ENCODE peak calls at places on chromosomes 12 and 14, in six cellular contexts. D is A549, A is GM12878, U is K562, R is endothelial cell of umbilical vein, K is HepG2. B is an unnamed sample.

GRCh38 chr14:22039938-22040780 is 366.5 kb upstream of the OR4E1 start:
- DNase-seq in U (no peak), D (peak; percentile 6), R (peak; percentile 32), K (peak; percentile 26), A (no peak), B (peak; percentile 23)

GRCh38 chr14:105897725-105898113 is 371.3 kb downstream of the TMEM121 start:
- DNase-seq in U (peak; percentile 0), A (no peak), K (no peak), D (no peak), R (no peak), B (no peak)

GRCh38 chr14:101595349-101595748 is 34.1 kb downstream of the DIO3 start:
- DNase-seq in U (no peak), K (no peak), A (no peak), R (no peak), D (no peak), B (no peak)

GRCh38 chr12:66688836-66689439 is 10.1 kb upstream of the GRIP1 start:
- DNase-seq in K (peak; percentile 65), D (peak; percentile 35), A (no peak), R (peak; percentile 20), U (no peak), B (peak; percentile 52)

GRCh38 chr14:23910081-23910875 is 43.3 kb upstream of the DHRS4 start:
- DNase-seq in R (peak; percentile 58), D (peak; percentile 69), A (no peak), K (peak; percentile 81), U (peak; percentile 61), B (peak; percentile 53)

GRCh38 chr14:91374897-91375747 is 42.5 kb downstream of the CCDC88C start:
- DNase-seq in D (no peak), R (no peak), U (no peak), A (no peak), K (no peak), B (no peak)

GRCh38 chr12:95418142-95418541 is 55.8 kb upstream of the METAP2 start:
- DNase-seq in A (no peak), K (no peak), U (no peak), D (no peak), R (no peak), B (no peak)

GRCh38 chr14:67241416-67242362 is at the start of gene PALS1:
- DNase-seq in U (peak; percentile 75), K (peak; percentile 62), D (peak; percentile 33), R (peak; percentile 85), A (peak; percentile 19), B (no peak)

GRCh38 chr14:78319826-78320635 is 149.9 kb downstream of the NRXN3 start:
- DNase-seq in A (no peak), K (no peak), D (no peak), R (no peak), U (peak; percentile 24), B (no peak)

GRCh38 chr12:63918788-63919300 is 74.3 kb downstream of the SRGAP1 start:
- DNase-seq in U (no peak), A (no peak), D (peak; percentile 71), R (peak; percentile 81), K (peak; percentile 88), B (no peak)

GRCh38 chr14:79540394-79540793 is 670.9 kb downstream of the DIO2 start:
- DNase-seq in A (no peak), R (no peak), D (no peak), K (no peak), U (no peak), B (no peak)

GRCh38 chr14:92680781-92681650 is 67.4 kb downstream of the LGMN start:
- DNase-seq in U (peak; percentile 62), R (peak; percentile 71), K (peak; percentile 40), A (no peak), D (peak; percentile 76), B (peak; percentile 79)
- TF ChIP-seq CTCF in U (peak; percentile 80), R (peak; percentile 89), K (peak; percentile 85), A (peak; percentile 84), D (peak; percentile 68), B (peak; percentile 92)

GRCh38 chr14:52313903-52314481 is at the start of gene PTGER2:
- DNase-seq in R (peak; percentile 60), D (peak; percentile 40), A (no peak), K (no peak), U (peak; percentile 77), B (peak; percentile 89)
- TF ChIP-seq MYC in R (no peak), D (no peak), A (no peak), K (no peak), U (no peak), B (no peak)

DNA sequence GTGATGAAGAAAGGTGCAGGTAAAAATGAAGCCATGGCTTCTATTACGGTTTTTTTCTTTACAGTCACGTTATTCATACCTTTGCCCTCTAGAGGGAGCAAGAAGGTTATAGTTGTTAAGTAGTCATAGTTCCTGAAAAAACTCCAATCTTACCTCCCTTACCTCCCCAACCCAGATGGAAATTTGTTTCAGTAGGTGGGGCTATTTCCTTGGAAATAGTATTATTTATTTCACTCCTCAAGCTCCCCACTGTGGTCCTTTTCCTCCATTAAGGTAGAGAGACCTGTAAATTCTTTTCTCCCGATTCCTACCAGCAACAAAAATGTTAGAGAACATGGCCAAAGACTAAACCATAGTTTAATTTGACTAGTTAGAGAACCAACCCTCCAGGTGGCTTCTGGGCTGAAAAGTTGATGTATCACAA is 43.4 kb downstream of the TMX1 start:
- DNase-seq in R (peak; percentile 93), D (peak; percentile 78), A (no peak), U (peak; percentile 60), K (peak; percentile 74), B (peak; percentile 56)
- TF ChIP-seq MAX in R (no peak), D (no peak), A (no peak), U (no peak), K (no peak), B (peak; percentile 36)

GRCh38 chr12:27015730-27016076 is 1.5 kb upstream of the TM7SF3 start:
- DNase-seq in U (peak; percentile 11), K (no peak), R (peak; percentile 60), A (no peak), D (peak; percentile 18), B (peak; percentile 87)
- TF ChIP-seq CTCF in U (peak; percentile 22), K (no peak), R (peak; percentile 14), A (peak; percentile 38), D (peak; percentile 74), B (peak; percentile 33)

DNA sequence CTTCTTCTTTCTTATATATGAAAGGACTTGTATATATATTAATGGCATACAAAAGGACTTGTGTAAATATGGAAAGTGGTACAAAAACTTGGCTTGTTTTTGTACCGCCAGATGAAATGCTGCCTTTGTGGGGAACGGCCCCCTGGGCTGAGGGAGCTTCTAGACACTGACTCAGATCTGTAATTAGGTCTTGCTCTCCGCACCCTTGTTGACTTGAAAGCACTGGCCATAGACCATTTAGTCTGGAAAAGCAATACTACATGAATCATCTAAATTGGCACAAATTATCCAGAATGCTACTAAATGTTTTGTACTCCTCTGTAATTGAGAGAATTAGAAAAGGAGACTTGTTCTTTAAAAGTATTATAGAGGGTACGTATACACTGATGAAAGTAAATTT is 399.9 kb upstream of the RGS6 start:
- DNase-seq in D (no peak), R (no peak), U (no peak), A (no peak), K (no peak), B (no peak)
- TF ChIP-seq MYC in D (no peak), R (no peak), U (no peak), A (no peak), K (no peak), B (no peak)

GRCh38 chr12:52331039-52331438 is 9.8 kb upstream of the KRT83 start:
- DNase-seq in D (no peak), A (no peak), R (no peak), K (no peak), U (no peak), B (no peak)

GRCh38 chr12:52333321-52333720 is 12.1 kb upstream of the KRT83 start:
- DNase-seq in A (no peak), K (no peak), R (no peak), D (no peak), U (no peak), B (no peak)

GRCh38 chr12:52332381-52332780 is 11.2 kb upstream of the KRT83 start:
- DNase-seq in D (no peak), U (no peak), R (no peak), A (no peak), K (no peak), B (no peak)

GRCh38 chr12:52334185-52334584 is 13.0 kb upstream of the KRT83 start:
- DNase-seq in D (no peak), R (no peak), A (no peak), U (no peak), K (no peak), B (no peak)

GRCh38 chr12:52331833-52332232 is 10.6 kb upstream of the KRT83 start:
- DNase-seq in R (no peak), U (no peak), K (no peak), A (no peak), D (no peak), B (no peak)
- TF ChIP-seq MAX in R (no peak), U (no peak), K (no peak), A (no peak), D (no peak), B (no peak)

GRCh38 chr14:24952851-24953666 is 96.9 kb downstream of the STXBP6 start:
- DNase-seq in R (no peak), D (no peak), A (no peak), U (peak; percentile 6), K (peak; percentile 81), B (no peak)
- TF ChIP-seq CTCF in R (no peak), D (no peak), A (peak; percentile 10), U (peak; percentile 33), K (peak; percentile 67), B (peak; percentile 7)

GRCh38 chr14:61252354-61253063 is 28.6 kb downstream of the TMEM30B start:
- DNase-seq in K (peak; percentile 77), A (peak; percentile 27), R (peak; percentile 90), D (peak; percentile 83), U (peak; percentile 63), B (peak; percentile 86)
- TF ChIP-seq MYC in K (no peak), A (no peak), R (no peak), D (peak; percentile 30), U (no peak), B (no peak)

B was measured in NB4.